ENCODE peak calls at places on chromosomes 12 and 14, in seven cellular contexts. H is PC-3, L is AG04450, Z is WTC11, X is breast epithelium, G is B cell, P is right lobe of liver. J is an unnamed sample.

GRCh38 chr14:88775532-88775931 is 17.2 kb downstream of the EML5 start:
- DNase-seq in X (no peak), G (no peak), P (no peak), H (peak), Z (no peak), L (no peak), J (no peak)

GRCh38 chr12:69027411-69027811 is 94.4 kb upstream of the CPM start:
- DNase-seq in L (no peak), Z (no peak), H (peak), X (no peak), P (no peak), G (no peak), J (no peak)

GRCh38 chr12:52415870-52416750 is 10.0 kb upstream of the KRT82 start:
- DNase-seq in P (no peak), H (peak), X (no peak), L (peak), G (no peak), Z (no peak), J (no peak)

GRCh38 chr12:51320695-51321320 is 3.2 kb downstream of the BIN2 start:
- DNase-seq in P (no peak), G (no peak), H (no peak), L (no peak), Z (no peak), X (no peak), J (peak)

GRCh38 chr12:15842106-15842505 is 40.1 kb upstream of the STRAP start:
- DNase-seq in Z (no peak), H (peak), G (no peak), L (peak), P (no peak), X (no peak), J (no peak)

GRCh38 chr12:40152783-40153383 is 47.0 kb upstream of the SLC2A13 start:
- DNase-seq in Z (peak), P (no peak), G (no peak), H (peak), L (peak), X (no peak), J (peak)

GRCh38 chr12:128365831-128366231 is 98.9 kb downstream of the TMEM132C start:
- DNase-seq in G (no peak), P (no peak), L (no peak), H (no peak), Z (no peak), X (no peak), J (peak)

GRCh38 chr14:84343637-84344036 is 1186.3 kb upstream of the FLRT2 start:
- DNase-seq in P (no peak), X (no peak), G (no peak), L (peak), Z (no peak), H (no peak), J (no peak)

GRCh38 chr12:89082354-89082753 is 269.9 kb downstream of the DUSP6 start:
- DNase-seq in X (no peak), P (no peak), Z (no peak), G (no peak), H (peak), L (no peak), J (no peak)

GRCh38 chr14:67515386-67516079 is 17.6 kb upstream of the PLEKHH1 start:
- DNase-seq in Z (peak), X (no peak), L (no peak), G (peak), P (peak), H (peak), J (peak)

GRCh38 chr14:59688224-59689170 is 111.9 kb upstream of the CCDC175 start:
- DNase-seq in Z (peak), G (no peak), P (no peak), H (peak), X (no peak), L (peak), J (peak)

GRCh38 chr14:96858643-96859042 is 61.5 kb downstream of the VRK1 start:
- DNase-seq in H (no peak), Z (no peak), G (no peak), X (no peak), L (no peak), P (no peak), J (no peak)

GRCh38 chr14:105346200-105346533 is 31.6 kb downstream of the PACS2 start:
- DNase-seq in P (no peak), L (no peak), H (no peak), Z (no peak), X (no peak), G (no peak), J (no peak)

GRCh38 chr12:70255311-70255710 is 12.1 kb downstream of the CNOT2 start:
- DNase-seq in L (no peak), Z (no peak), X (no peak), P (no peak), G (no peak), H (no peak), J (no peak)

GRCh38 chr14:45891417-45892080 is 638.5 kb upstream of the MIS18BP1 start:
- DNase-seq in X (no peak), P (no peak), L (no peak), Z (peak), H (peak), G (no peak), J (peak)

GRCh38 chr12:30882706-30883105 is 43.8 kb upstream of the TSPAN11 start:
- DNase-seq in P (no peak), X (no peak), Z (no peak), L (no peak), H (no peak), G (no peak), J (no peak)
- TF ChIP-seq CTCF in P (no peak), X (no peak), Z (no peak), L (no peak), H (no peak), G (no peak), J (peak)

DNA sequence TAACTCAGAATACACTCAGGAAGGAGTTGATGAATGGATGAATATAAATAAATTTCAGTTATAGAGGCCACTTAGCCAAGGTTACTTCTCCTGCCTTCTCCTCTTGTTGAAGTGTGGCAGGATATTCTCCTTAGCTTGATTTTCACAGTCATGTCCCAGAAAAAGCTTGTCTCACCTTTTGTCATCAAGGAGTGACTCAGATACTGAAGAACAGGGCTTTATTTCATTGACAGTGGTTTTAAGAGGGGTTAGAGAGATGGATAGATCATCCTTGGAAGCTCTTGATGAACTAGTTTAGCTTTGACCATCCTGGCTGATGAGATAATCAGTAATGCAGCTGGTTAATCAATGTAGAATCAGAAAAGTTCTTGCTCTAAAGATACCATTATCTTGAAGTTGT is 35.0 kb upstream of the CFAP54 start:
- DNase-seq in X (no peak), L (no peak), Z (no peak), G (no peak), H (peak), P (no peak), J (no peak)
- TF ChIP-seq CTCF in X (no peak), L (no peak), Z (no peak), G (no peak), H (no peak), P (no peak), J (no peak)

GRCh38 chr12:7096006-7096903 is 4.0 kb upstream of the C1R start:
- DNase-seq in H (no peak), X (no peak), P (no peak), L (no peak), Z (no peak), G (no peak), J (no peak)
- TF ChIP-seq CTCF in H (no peak), X (no peak), P (no peak), L (no peak), Z (no peak), G (no peak), J (no peak)

DNA sequence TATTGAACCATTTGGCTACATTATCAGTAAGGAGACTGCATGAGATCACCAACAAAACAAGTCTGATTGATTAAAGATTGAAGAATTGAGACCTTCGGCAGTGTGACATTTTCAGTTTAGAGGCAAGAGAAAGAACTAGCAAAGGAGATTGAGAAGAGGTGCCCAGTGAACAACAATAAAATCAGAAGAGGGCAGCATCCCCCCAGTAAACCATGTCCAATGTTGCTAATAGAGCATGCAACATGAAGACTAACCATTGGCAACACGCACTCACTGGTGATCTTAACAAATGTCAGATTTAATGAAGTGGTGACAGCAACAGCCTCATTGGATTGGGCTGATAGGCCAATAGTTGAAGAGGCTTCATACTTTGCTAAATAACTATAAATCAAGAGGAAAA is 20.7 kb upstream of the TAS2R14 start:
- DNase-seq in G (no peak), Z (no peak), L (no peak), P (no peak), H (no peak), X (no peak), J (no peak)
- TF ChIP-seq CTCF in G (no peak), Z (no peak), L (no peak), P (no peak), H (no peak), X (no peak), J (no peak)

GRCh38 chr12:106245767-106246166 is 2.1 kb downstream of the CKAP4 start:
- DNase-seq in X (no peak), L (no peak), P (no peak), Z (no peak), G (no peak), H (peak), J (peak)

GRCh38 chr12:106248177-106248848 is 493 bp upstream of the CKAP4 start:
- DNase-seq in G (no peak), Z (peak), P (peak), X (no peak), H (peak), L (no peak), J (peak)

GRCh38 chr12:106247731-106248176 is at the start of gene CKAP4:
- DNase-seq in H (peak), X (peak), Z (peak), P (peak), L (no peak), G (peak), J (peak)

GRCh38 chr12:106248849-106249371 is 1.1 kb upstream of the CKAP4 start:
- DNase-seq in P (no peak), Z (no peak), H (peak), G (peak), X (no peak), L (no peak), J (peak)

GRCh38 chr12:106246891-106247730 is 709 bp downstream of the CKAP4 start:
- DNase-seq in L (no peak), H (peak), Z (peak), P (peak), X (peak), G (peak), J (peak)
- TF ChIP-seq CTCF in L (peak), H (no peak), Z (no peak), P (no peak), X (no peak), G (peak), J (peak)

J was measured in endodermal cell.